ENCODE peak calls at places on chromosomes 5 and 9, in six cellular contexts. W is osteoblast, Y is AG10803, O is lower lobe of right lung, U is Panc1, S is cardiac muscle cell. Z is an unnamed sample.

GRCh38 chr5:153237671-153238332 is 252.7 kb upstream of the GRIA1 start:
- DNase-seq in W (no peak), Y (no peak), O (no peak), U (no peak), S (no peak), Z (no peak)

GRCh38 chr5:170070556-170071412 is 34.9 kb upstream of the FOXI1 start:
- DNase-seq in W (no peak), Y (peak; percentile 43), O (peak; percentile 56), U (no peak), S (peak; percentile 82), Z (peak; percentile 73)

GRCh38 chr9:120532475-120532874 is 47.5 kb downstream of the CDK5RAP2 start:
- DNase-seq in W (no peak), Y (peak; percentile 78), O (peak; percentile 60), U (no peak), S (no peak), Z (no peak)

GRCh38 chr5:61332891-61333350 is 863 bp downstream of the ZSWIM6 start:
- DNase-seq in W (peak; percentile 95), Y (peak; percentile 69), O (peak; percentile 79), U (no peak), S (peak; percentile 38), Z (peak; percentile 55)

GRCh38 chr9:133593587-133593986 is 15.6 kb downstream of the FAM163B start:
- DNase-seq in W (no peak), Y (no peak), O (no peak), U (no peak), S (no peak), Z (no peak)

GRCh38 chr9:15936316-15936869 is 383.6 kb downstream of the CCDC171 start:
- DNase-seq in W (peak; percentile 6), Y (peak; percentile 89), O (no peak), U (no peak), S (peak; percentile 5), Z (peak; percentile 11)

GRCh38 chr5:81555865-81556264 is 161.9 kb upstream of the ACOT12 start:
- DNase-seq in W (no peak), Y (no peak), O (no peak), U (no peak), S (no peak), Z (no peak)

GRCh38 chr9:34386656-34387055 is 10.0 kb upstream of the MYORG start:
- DNase-seq in W (no peak), Y (no peak), O (no peak), U (no peak), S (no peak), Z (no peak)

GRCh38 chr9:72812622-72813111 is 140.2 kb downstream of the ALDH1A1 start:
- DNase-seq in W (no peak), Y (peak; percentile 19), O (no peak), U (no peak), S (no peak), Z (no peak)

GRCh38 chr5:74766348-74766886 is 500 bp downstream of the GFM2 start:
- DNase-seq in W (peak; percentile 91), Y (peak; percentile 58), O (no peak), U (no peak), S (peak; percentile 20), Z (no peak)

GRCh38 chr5:138340008-138340407 is 1.9 kb downstream of the FAM53C start:
- DNase-seq in W (no peak), Y (no peak), O (no peak), U (no peak), S (no peak), Z (no peak)

GRCh38 chr5:168142402-168142801 is 149.0 kb upstream of the WWC1 start:
- DNase-seq in W (peak; percentile 56), Y (no peak), O (no peak), U (no peak), S (no peak), Z (no peak)

GRCh38 chr5:45262061-45262590 is 434.1 kb downstream of the HCN1 start:
- DNase-seq in W (no peak), Y (no peak), O (no peak), U (no peak), S (no peak), Z (no peak)

GRCh38 chr9:122580360-122580759 is 2.8 kb downstream of the OR1L8 start:
- DNase-seq in W (peak; percentile 9), Y (peak; percentile 84), O (no peak), U (no peak), S (no peak), Z (no peak)

DNA sequence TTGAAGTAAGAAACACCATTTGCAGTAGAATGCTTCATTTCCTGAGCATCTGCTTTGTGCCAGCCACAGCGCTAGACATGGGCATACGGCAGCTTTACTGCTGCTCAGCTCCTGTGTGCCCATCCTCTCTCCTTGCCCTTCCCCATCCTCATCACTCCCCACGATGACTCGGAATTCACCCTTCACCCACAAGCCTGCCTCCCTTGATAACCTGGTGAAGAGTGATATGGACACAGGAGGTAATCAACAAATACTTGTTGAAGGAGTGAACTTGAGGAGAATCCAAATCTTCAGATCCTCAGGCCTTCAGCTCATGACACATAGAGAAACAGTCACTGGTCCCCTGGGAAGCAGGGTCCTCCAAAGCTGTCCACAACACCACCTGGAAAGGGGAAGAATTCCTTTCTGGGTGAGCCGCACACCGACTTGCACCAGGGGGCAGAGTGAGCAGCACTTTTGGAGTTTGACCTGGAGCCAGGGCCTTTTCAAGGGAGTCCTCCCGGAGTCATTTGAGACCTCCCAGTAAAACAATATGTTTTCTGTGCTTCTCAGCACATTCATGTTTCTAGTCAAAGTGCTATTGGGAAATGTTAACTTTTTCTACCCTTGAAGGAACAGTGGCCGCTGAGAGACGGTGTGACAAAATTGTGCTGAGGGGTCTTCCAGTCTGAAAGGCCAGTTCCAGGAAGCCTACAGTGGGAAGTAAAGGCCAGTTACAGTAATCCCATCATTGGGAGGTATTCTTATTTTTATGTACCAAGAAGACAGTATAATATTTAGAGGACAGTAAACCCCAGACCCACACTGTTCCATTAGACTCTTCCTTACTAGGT is 332.3 kb downstream of the CWC27 start:
- DNase-seq in W (peak; percentile 96), Y (peak; percentile 80), O (peak; percentile 49), U (peak; percentile 38), S (peak; percentile 49), Z (peak; percentile 70)
- TF ChIP-seq CTCF in W (peak; percentile 88), Y (peak; percentile 77), O (peak; percentile 65), U (peak; percentile 81), S (peak; percentile 85), Z (peak; percentile 83)

GRCh38 chr9:130933114-130934046 is 5.7 kb downstream of the FIBCD1 start:
- DNase-seq in W (peak; percentile 100), Y (peak; percentile 65), O (no peak), U (no peak), S (no peak), Z (peak; percentile 36)

GRCh38 chr9:130931508-130932150 is 7.4 kb downstream of the FIBCD1 start:
- DNase-seq in W (no peak), Y (no peak), O (no peak), U (no peak), S (no peak), Z (peak; percentile 16)

GRCh38 chr9:130934246-130934645 is 4.8 kb downstream of the FIBCD1 start:
- DNase-seq in W (no peak), Y (no peak), O (no peak), U (no peak), S (no peak), Z (peak; percentile 16)

GRCh38 chr9:130930804-130931349 is 8.2 kb downstream of the FIBCD1 start:
- DNase-seq in W (no peak), Y (no peak), O (no peak), U (no peak), S (no peak), Z (no peak)

GRCh38 chr9:130932220-130933069 is 6.6 kb downstream of the FIBCD1 start:
- DNase-seq in W (peak; percentile 95), Y (no peak), O (no peak), U (no peak), S (peak; percentile 70), Z (peak; percentile 70)
- TF ChIP-seq CTCF in W (no peak), Y (no peak), O (no peak), U (no peak), S (peak; percentile 22), Z (peak; percentile 55)

GRCh38 chr9:136276716-136277115 is 27.2 kb downstream of the CCDC187 start:
- DNase-seq in W (no peak), Y (no peak), O (no peak), U (no peak), S (no peak), Z (no peak)

GRCh38 chr9:136278221-136278620 is 25.7 kb downstream of the CCDC187 start:
- DNase-seq in W (no peak), Y (no peak), O (no peak), U (no peak), S (no peak), Z (no peak)

GRCh38 chr9:136279471-136279870 is 24.4 kb downstream of the CCDC187 start:
- DNase-seq in W (no peak), Y (no peak), O (no peak), U (no peak), S (no peak), Z (no peak)

GRCh38 chr9:136278894-136279293 is 25.0 kb downstream of the CCDC187 start:
- DNase-seq in W (no peak), Y (no peak), O (no peak), U (no peak), S (no peak), Z (no peak)

GRCh38 chr9:136277746-136278145 is 26.1 kb downstream of the CCDC187 start:
- DNase-seq in W (no peak), Y (no peak), O (no peak), U (no peak), S (no peak), Z (no peak)
- TF ChIP-seq CTCF in W (no peak), Y (no peak), O (no peak), U (no peak), S (no peak), Z (no peak)

DNA sequence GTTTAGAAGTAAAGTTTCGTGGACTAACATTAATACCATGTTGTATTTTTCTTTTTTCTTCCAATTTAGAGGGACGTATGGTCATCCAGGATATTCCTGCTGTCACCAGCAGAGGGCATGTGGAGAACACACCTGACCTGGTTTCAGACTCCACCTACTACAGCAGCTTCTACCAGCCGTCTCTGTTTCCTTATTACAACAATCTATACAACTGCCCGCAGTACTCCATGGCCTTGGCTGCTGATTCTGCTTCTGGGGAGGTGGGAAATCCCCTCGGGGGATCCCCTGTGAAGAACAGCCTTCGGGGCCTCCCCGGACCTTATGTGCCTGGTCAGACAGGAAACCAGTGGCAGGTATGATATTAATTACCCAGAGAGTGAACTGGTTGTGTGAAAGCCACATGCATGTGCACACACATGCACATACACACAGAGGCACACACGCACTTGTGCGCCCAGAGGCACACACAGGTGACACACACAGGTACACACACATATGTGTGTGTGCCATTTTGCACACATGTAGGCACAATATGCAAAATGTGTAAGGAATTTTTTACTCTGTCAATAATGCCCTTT is 52.4 kb downstream of the DMRT1 start:
- DNase-seq in W (peak; percentile 86), Y (peak; percentile 50), O (peak; percentile 56), U (peak; percentile 38), S (peak; percentile 74), Z (peak; percentile 41)
- TF ChIP-seq CTCF in W (peak; percentile 86), Y (peak; percentile 84), O (peak; percentile 70), U (peak; percentile 66), S (peak; percentile 76), Z (peak; percentile 68)

GRCh38 chr9:69097923-69098593 is 62.5 kb downstream of the FXN start:
- DNase-seq in W (no peak), Y (no peak), O (no peak), U (no peak), S (no peak), Z (no peak)

GRCh38 chr9:69093471-69094103 is 58.0 kb downstream of the FXN start:
- DNase-seq in W (no peak), Y (no peak), O (no peak), U (no peak), S (no peak), Z (no peak)

GRCh38 chr9:69097053-69097452 is 61.5 kb downstream of the FXN start:
- DNase-seq in W (peak; percentile 41), Y (peak; percentile 53), O (no peak), U (no peak), S (no peak), Z (no peak)
- TF ChIP-seq CTCF in W (no peak), Y (no peak), O (no peak), U (no peak), S (no peak), Z (no peak)

Z was measured in BE2C.